ENCODE peak calls at places on chromosome 19, in six cellular contexts. Z, V, M, Q, I and N are unnamed samples.

GRCh38 chr19:56290104-56290503 is 17.6 kb downstream of the EDDM13 start:
- DNase-seq in Z (no peak), V (no peak), M (no peak), Q (no peak), I (no peak), N (no peak)

GRCh38 chr19:9309974-9310446 is 372 bp upstream of the ZNF699 start:
- DNase-seq in Z (no peak), V (peak; percentile 94), M (peak; percentile 85), Q (peak; percentile 74), I (peak; percentile 96), N (peak; percentile 91)

GRCh38 chr19:56118666-56119584 is 2.2 kb downstream of the ZNF787 start:
- DNase-seq in Z (no peak), V (no peak), M (no peak), Q (no peak), I (no peak), N (no peak)

GRCh38 chr19:46364359-46364758 is 17.5 kb downstream of the PPP5C start:
- DNase-seq in Z (no peak), V (no peak), M (no peak), Q (no peak), I (no peak), N (no peak)

GRCh38 chr19:15894359-15894758 is 3.5 kb downstream of the CYP4F2 start:
- DNase-seq in Z (no peak), V (no peak), M (no peak), Q (no peak), I (no peak), N (no peak)

GRCh38 chr19:32887572-32887971 is 18.0 kb upstream of the SLC7A9 start:
- DNase-seq in Z (no peak), V (no peak), M (no peak), Q (no peak), I (no peak), N (no peak)

GRCh38 chr19:13160557-13160956 is 10.3 kb downstream of the IER2 start:
- DNase-seq in Z (no peak), V (peak; percentile 63), M (no peak), Q (no peak), I (no peak), N (no peak)

GRCh38 chr19:42613666-42614065 is 18.9 kb upstream of the CEACAM8 start:
- DNase-seq in Z (no peak), V (no peak), M (no peak), Q (no peak), I (no peak), N (no peak)

GRCh38 chr19:39554701-39555311 is 14.8 kb upstream of the EID2 start:
- DNase-seq in Z (no peak), V (no peak), M (no peak), Q (no peak), I (no peak), N (no peak)

GRCh38 chr19:317710-318508 is 26.7 kb downstream of the MIER2 start:
- DNase-seq in Z (no peak), V (no peak), M (peak; percentile 23), Q (no peak), I (no peak), N (no peak)

GRCh38 chr19:33675501-33676124 is 53.9 kb downstream of the CHST8 start:
- DNase-seq in Z (no peak), V (no peak), M (peak; percentile 20), Q (no peak), I (peak; percentile 28), N (no peak)

GRCh38 chr19:44741258-44741731 is 7.2 kb upstream of the BCL3 start:
- DNase-seq in Z (no peak), V (peak; percentile 99), M (no peak), Q (no peak), I (no peak), N (peak; percentile 28)

GRCh38 chr19:32691952-32692726 is 518 bp downstream of the NUDT19 start:
- DNase-seq in Z (no peak), V (peak; percentile 85), M (peak; percentile 70), Q (no peak), I (peak; percentile 76), N (peak; percentile 66)

GRCh38 chr19:45643927-45644771 is 5.0 kb upstream of the EML2 start:
- DNase-seq in Z (no peak), V (no peak), M (no peak), Q (no peak), I (no peak), N (no peak)

GRCh38 chr19:10104665-10105221 is 1.4 kb upstream of the PPAN start:
- DNase-seq in Z (peak; percentile 100), V (no peak), M (no peak), Q (no peak), I (no peak), N (peak; percentile 58)

GRCh38 chr19:49362926-49363264 is 679 bp upstream of the TEAD2 start:
- DNase-seq in Z (no peak), V (no peak), M (peak; percentile 30), Q (no peak), I (peak; percentile 86), N (peak; percentile 47)

GRCh38 chr19:3977242-3978143 is 6.6 kb upstream of the DAPK3 start:
- DNase-seq in Z (no peak), V (no peak), M (no peak), Q (no peak), I (peak; percentile 67), N (no peak)
- TF ChIP-seq POLR2A in Z (peak; percentile 73), V (no peak), M (no peak), Q (no peak), I (no peak), N (no peak)

GRCh38 chr19:2578911-2579677 is 103.2 kb downstream of the GADD45B start:
- DNase-seq in Z (no peak), V (peak; percentile 94), M (peak; percentile 96), Q (peak; percentile 88), I (peak; percentile 96), N (peak; percentile 89)
- TF ChIP-seq EP300 in Z (no peak), V (peak; percentile 69), M (peak; percentile 74), Q (peak; percentile 91), I (no peak), N (peak; percentile 77)

GRCh38 chr19:50419022-50419579 is 363 bp downstream of the SPIB start:
- DNase-seq in Z (no peak), V (no peak), M (no peak), Q (no peak), I (no peak), N (no peak)

GRCh38 chr19:50419580-50420035 is 870 bp downstream of the SPIB start:
- DNase-seq in Z (no peak), V (no peak), M (no peak), Q (no peak), I (no peak), N (no peak)

GRCh38 chr19:50422397-50423278 is 3.9 kb downstream of the SPIB start:
- DNase-seq in Z (no peak), V (no peak), M (no peak), Q (no peak), I (no peak), N (no peak)

GRCh38 chr19:50420127-50420526 is 1.4 kb downstream of the SPIB start:
- DNase-seq in Z (no peak), V (no peak), M (no peak), Q (no peak), I (no peak), N (no peak)

DNA sequence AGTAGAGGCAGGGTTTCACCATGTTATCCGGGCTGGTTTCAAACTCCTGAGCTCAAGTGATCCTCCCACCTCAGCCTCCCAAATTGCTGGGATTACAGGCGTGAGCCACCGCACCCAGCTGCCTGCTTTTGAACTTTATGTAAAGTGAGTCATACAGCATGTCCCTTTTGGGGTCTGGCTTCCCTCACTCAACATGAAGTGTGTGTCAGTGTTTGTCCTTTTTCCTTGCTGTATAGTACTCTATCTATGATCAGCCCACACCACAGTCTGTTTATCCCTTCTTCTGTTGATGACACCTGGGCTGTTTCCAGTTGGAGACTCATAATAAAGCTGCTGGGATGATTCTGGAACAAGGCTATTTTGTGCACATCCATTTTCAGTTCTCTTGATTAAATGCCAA is 2.1 kb downstream of the SPIB start:
- DNase-seq in Z (no peak), V (no peak), M (no peak), Q (no peak), I (no peak), N (no peak)
- H3K27ac ChIP-seq in Z (peak overlapping the region; percentile 79), V (no peak overlapping the region), M (no peak overlapping the region), Q (no peak overlapping the region), I (no peak overlapping the region), N (no peak overlapping the region)

GRCh38 chr19:43634068-43634467 is 5.6 kb downstream of the CADM4 start:
- DNase-seq in Z (no peak), V (no peak), M (no peak), Q (no peak), I (no peak), N (no peak)

GRCh38 chr19:43633520-43633919 is 6.1 kb downstream of the CADM4 start:
- DNase-seq in Z (no peak), V (no peak), M (no peak), Q (no peak), I (no peak), N (no peak)

GRCh38 chr19:43636121-43636683 is 3.4 kb downstream of the CADM4 start:
- DNase-seq in Z (no peak), V (no peak), M (no peak), Q (no peak), I (no peak), N (no peak)

GRCh38 chr19:43634516-43634876 is 5.2 kb downstream of the CADM4 start:
- DNase-seq in Z (no peak), V (no peak), M (no peak), Q (no peak), I (no peak), N (no peak)

GRCh38 chr19:43634877-43635560 is 4.6 kb downstream of the CADM4 start:
- DNase-seq in Z (no peak), V (no peak), M (no peak), Q (no peak), I (no peak), N (no peak)
- TF ChIP-seq POLR2A in Z (no peak), V (no peak), M (no peak), Q (no peak), I (no peak), N (no peak)

GRCh38 chr19:51066393-51066792 is 1.5 kb upstream of the KLK13 start:
- DNase-seq in Z (no peak), V (no peak), M (peak; percentile 17), Q (no peak), I (no peak), N (no peak)

GRCh38 chr19:51063664-51064063 is 1.2 kb downstream of the KLK13 start:
- DNase-seq in Z (no peak), V (no peak), M (peak; percentile 30), Q (no peak), I (no peak), N (no peak)

GRCh38 chr19:51065221-51065960 is 499 bp upstream of the KLK13 start:
- DNase-seq in Z (no peak), V (no peak), M (peak; percentile 27), Q (no peak), I (no peak), N (no peak)

GRCh38 chr19:51066816-51067215 is 1.9 kb upstream of the KLK13 start:
- DNase-seq in Z (no peak), V (no peak), M (no peak), Q (no peak), I (no peak), N (no peak)

DNA sequence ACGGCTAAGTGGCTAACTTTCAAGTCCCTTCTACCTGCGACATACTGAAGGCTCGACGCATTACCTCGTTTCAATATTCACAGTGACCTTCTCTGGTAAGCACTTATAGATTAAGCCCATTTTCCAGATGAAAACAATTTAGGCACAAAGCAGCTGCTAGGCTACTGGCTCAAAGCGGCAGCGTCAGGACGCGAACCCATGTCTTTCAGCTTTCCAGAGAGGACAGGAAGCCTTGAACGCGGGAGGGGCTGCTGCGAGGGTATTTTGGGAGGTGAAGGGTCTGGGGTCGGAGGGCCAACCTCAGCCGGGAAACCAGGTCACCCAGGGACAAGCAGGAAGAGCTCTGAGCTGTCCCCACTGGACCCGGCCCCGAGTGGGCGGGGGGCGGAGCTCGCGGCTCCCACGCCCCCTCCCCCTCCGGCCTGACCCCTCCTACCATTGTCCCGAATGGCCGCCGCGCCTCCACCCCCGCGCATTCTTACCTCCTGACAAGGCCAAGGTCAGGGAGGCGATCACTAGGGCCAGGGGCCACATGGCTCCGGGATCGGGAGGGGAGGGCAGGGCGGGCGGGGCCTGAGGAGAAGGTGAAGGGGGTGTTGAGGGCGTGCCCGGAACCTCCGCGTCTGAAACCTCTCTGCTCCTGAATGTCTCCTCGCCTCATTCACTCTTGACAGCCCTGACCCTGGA is at the start of gene KLK13:
- DNase-seq in Z (no peak), V (peak; percentile 22), M (peak; percentile 49), Q (no peak), I (no peak), N (no peak)
- TF ChIP-seq EP300 in Z (no peak), V (no peak), M (no peak), Q (no peak), I (no peak), N (no peak)